ENCODE peak calls at places on chromosomes 1 and 21, in nine cellular contexts. V, Z, R, N, Q, M, U, S and L are unnamed samples.

GRCh38 chr1:67294836-67295622 is 12.6 kb upstream of the IL12RB2 start:
- DNase-seq in V (no peak), Z (no peak), R (no peak), N (no peak), Q (no peak), M (no peak), U (no peak), S (no peak), L (no peak)

GRCh38 chr1:184002071-184002470 is 35.5 kb downstream of the COLGALT2 start:
- DNase-seq in V (peak), Z (no peak), R (peak), N (peak), Q (peak), M (peak), U (peak), S (no peak), L (no peak)

GRCh38 chr1:100038401-100039306 is 68.9 kb downstream of the SLC35A3 start:
- DNase-seq in V (peak), Z (peak), R (peak), N (peak), Q (peak), M (peak), U (peak), S (no peak), L (no peak)

GRCh38 chr1:3717041-3717714 is 35.1 kb upstream of the CCDC27 start:
- DNase-seq in V (peak), Z (no peak), R (no peak), N (no peak), Q (no peak), M (no peak), U (no peak), S (no peak), L (no peak)

GRCh38 chr1:39890267-39890666 is 7.0 kb upstream of the TRIT1 start:
- DNase-seq in V (no peak), Z (no peak), R (no peak), N (no peak), Q (no peak), M (no peak), U (no peak), S (no peak), L (no peak)

GRCh38 chr1:9080704-9081291 is 11.4 kb upstream of the SLC2A5 start:
- DNase-seq in V (peak), Z (no peak), R (no peak), N (no peak), Q (no peak), M (no peak), U (peak), S (no peak), L (no peak)

GRCh38 chr1:96281491-96281890 is 440.1 kb upstream of the PTBP2 start:
- DNase-seq in V (no peak), Z (no peak), R (no peak), N (no peak), Q (peak), M (peak), U (no peak), S (no peak), L (no peak)

GRCh38 chr1:161273402-161273801 is 14.9 kb downstream of the PCP4L1 start:
- DNase-seq in V (no peak), Z (no peak), R (no peak), N (no peak), Q (no peak), M (no peak), U (no peak), S (no peak), L (no peak)

GRCh38 chr1:94799201-94799600 is 21.0 kb upstream of the SLC44A3 start:
- DNase-seq in V (no peak), Z (no peak), R (no peak), N (no peak), Q (peak), M (peak), U (no peak), S (no peak), L (no peak)

GRCh38 chr1:221634606-221635005 is 107.3 kb downstream of the DUSP10 start:
- DNase-seq in V (no peak), Z (no peak), R (no peak), N (no peak), Q (peak), M (no peak), U (no peak), S (no peak), L (no peak)

GRCh38 chr1:110746644-110747259 is 72.0 kb upstream of the KCNA3 start:
- DNase-seq in V (peak), Z (no peak), R (peak), N (peak), Q (peak), M (peak), U (peak), S (no peak), L (no peak)

DNA sequence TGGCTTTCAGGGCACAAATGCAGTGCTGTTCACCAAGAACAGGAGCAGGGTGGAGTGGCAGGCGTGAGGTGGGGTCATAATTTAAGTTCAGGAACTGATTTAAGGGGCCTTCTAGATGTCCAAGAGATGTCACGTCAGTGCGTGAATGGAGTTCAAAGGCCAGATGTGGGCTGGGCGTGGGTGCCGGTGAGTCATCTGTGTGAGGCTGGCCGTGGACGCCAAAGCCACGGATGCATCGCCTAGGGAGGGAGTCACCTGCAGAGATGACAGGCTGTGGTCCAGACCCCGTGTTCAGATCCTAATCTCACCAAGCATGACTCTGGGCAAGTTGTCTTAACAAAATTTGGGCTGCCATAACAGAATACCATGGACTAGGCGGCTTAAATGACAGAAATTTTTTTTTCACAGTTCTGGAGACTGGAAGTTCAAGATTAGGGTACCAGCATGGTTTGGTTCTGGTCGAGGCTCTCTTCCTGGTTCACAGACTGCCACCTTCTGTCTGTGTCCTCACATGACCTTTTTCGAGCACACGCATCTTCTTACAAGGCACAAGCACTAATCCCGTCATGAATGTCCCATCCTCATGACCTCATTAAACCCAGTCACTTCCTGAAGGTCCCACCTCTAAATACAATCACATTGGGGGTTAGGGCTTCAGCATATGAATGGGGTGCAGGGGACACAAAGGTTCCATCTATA is 109.6 kb downstream of the PRDM2 start:
- DNase-seq in V (no peak), Z (no peak), R (no peak), N (no peak), Q (no peak), M (peak), U (no peak), S (no peak), L (no peak)
- TF ChIP-seq CTCF in V (no peak), Z (no peak), R (no peak), N (no peak), Q (no peak), M (no peak), U (peak), S (no peak), L (no peak)

GRCh38 chr1:230280054-230280795 is 145.9 kb downstream of the PGBD5 start:
- DNase-seq in V (no peak), Z (no peak), R (no peak), N (peak), Q (no peak), M (no peak), U (no peak), S (no peak), L (no peak)
- TF ChIP-seq CTCF in V (no peak), Z (no peak), R (no peak), N (no peak), Q (no peak), M (no peak), U (no peak), S (no peak), L (no peak)

GRCh38 chr1:6342031-6342430 is 51.5 kb downstream of the ACOT7 start:
- DNase-seq in V (no peak), Z (no peak), R (peak), N (no peak), Q (no peak), M (peak), U (no peak), S (no peak), L (no peak)
- TF ChIP-seq CTCF in V (no peak), Z (no peak), R (no peak), N (no peak), Q (no peak), M (no peak), U (no peak), S (no peak), L (no peak)

GRCh38 chr1:54219688-54220003 is 19.7 kb downstream of the MRPL37 start:
- DNase-seq in V (no peak), Z (no peak), R (no peak), N (no peak), Q (no peak), M (no peak), U (no peak), S (no peak), L (no peak)

GRCh38 chr1:54221867-54222484 is 22.0 kb downstream of the MRPL37 start:
- DNase-seq in V (no peak), Z (no peak), R (no peak), N (no peak), Q (no peak), M (no peak), U (no peak), S (no peak), L (no peak)

GRCh38 chr1:54221113-54221834 is 21.3 kb downstream of the MRPL37 start:
- DNase-seq in V (no peak), Z (no peak), R (no peak), N (no peak), Q (no peak), M (no peak), U (no peak), S (no peak), L (no peak)

GRCh38 chr1:54220004-54220811 is 20.2 kb downstream of the MRPL37 start:
- DNase-seq in V (no peak), Z (no peak), R (peak), N (peak), Q (peak), M (peak), U (no peak), S (no peak), L (peak)

GRCh38 chr1:54218883-54219687 is 19.1 kb downstream of the MRPL37 start:
- DNase-seq in V (no peak), Z (no peak), R (no peak), N (peak), Q (peak), M (no peak), U (no peak), S (no peak), L (no peak)
- TF ChIP-seq CTCF in V (no peak), Z (no peak), R (no peak), N (no peak), Q (no peak), M (no peak), U (no peak), S (no peak), L (peak)

DNA sequence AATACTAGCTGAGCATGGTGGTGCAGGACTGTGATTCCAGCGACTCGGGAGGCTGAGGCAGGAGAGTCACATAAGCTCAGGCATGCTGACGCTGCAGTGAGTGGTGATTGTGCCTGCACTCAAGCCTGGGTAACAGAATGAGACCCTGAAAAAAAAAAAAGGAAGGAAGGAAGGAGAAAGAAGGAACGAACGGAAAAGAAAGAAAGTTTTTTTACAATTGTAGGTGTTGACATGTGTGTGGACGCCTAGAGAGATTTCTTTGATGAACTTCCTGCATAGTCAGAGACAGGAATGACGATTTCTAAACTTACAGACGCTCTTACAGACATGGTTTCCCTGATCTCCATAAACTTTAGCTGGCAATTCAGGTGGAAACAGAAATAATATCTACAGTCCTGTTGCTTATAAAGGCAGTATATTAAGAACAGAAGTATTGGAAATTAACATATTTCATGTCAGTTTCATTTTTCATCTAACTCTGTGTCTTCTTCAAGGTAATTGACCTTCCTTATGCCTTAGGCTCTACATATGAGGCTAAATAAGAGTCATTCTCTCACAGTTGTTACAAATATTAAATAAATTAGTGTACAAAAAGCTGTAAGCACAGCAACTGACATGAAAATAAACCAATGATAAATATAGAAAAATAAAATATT is 4.1 kb downstream of the SAMSN1 start:
- DNase-seq in V (no peak), Z (no peak), R (no peak), N (no peak), Q (peak), M (no peak), U (no peak), S (no peak), L (no peak)
- TF ChIP-seq CTCF in V (no peak), Z (no peak), R (no peak), N (no peak), Q (no peak), M (no peak), U (no peak), S (no peak), L (no peak)

DNA sequence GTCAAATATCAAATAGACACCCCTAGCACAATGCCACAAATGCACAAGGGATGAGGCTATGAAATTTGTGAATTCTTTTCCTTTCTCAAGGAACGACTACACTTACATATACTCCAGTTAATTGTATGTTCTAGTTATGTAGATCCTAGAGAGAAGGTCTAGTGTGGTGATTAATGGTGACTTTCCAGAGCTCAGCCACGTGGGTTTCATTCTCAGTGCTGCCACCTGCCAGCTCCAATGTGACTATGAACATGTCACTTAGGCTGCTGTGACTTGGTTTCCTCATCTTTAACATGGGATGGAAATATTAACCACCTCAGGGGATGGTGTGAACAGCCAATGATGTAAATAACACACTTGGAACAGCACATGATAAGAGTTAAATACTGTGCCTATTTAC is 138.3 kb downstream of the APP start:
- DNase-seq in V (no peak), Z (no peak), R (no peak), N (no peak), Q (no peak), M (peak), U (peak), S (no peak), L (no peak)
- TF ChIP-seq CTCF in V (no peak), Z (no peak), R (peak), N (no peak), Q (peak), M (peak), U (peak), S (no peak), L (no peak)

GRCh38 chr1:185017966-185018365 is 27.4 kb upstream of the RNF2 start:
- DNase-seq in V (no peak), Z (no peak), R (no peak), N (no peak), Q (no peak), M (no peak), U (no peak), S (no peak), L (no peak)

GRCh38 chr1:185017338-185017737 is 28.0 kb upstream of the RNF2 start:
- DNase-seq in V (peak), Z (no peak), R (peak), N (no peak), Q (peak), M (peak), U (peak), S (no peak), L (peak)

GRCh38 chr1:185015598-185015997 is 29.8 kb upstream of the RNF2 start:
- DNase-seq in V (no peak), Z (no peak), R (no peak), N (no peak), Q (no peak), M (no peak), U (no peak), S (no peak), L (no peak)

DNA sequence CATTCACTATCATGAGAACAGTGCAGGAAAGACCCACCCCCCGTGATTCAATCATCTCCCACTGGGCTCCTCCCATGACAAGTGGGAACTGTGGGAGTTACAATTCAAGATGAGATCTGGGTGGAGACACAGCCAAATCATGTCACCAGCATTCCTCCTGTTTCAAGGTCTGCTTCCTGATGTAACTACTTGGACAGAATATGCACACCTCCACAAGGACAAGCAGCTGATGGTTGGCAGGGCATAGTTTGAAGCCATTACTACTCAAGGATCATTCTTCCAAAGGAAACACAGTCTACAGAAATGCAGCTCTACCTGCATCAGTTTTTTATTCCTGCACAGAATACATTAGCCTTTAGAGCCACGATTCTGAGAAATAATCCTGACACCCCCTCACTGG is 28.5 kb upstream of the RNF2 start:
- DNase-seq in V (peak), Z (no peak), R (peak), N (no peak), Q (peak), M (peak), U (peak), S (no peak), L (no peak)
- TF ChIP-seq CTCF in V (no peak), Z (no peak), R (no peak), N (no peak), Q (no peak), M (no peak), U (no peak), S (no peak), L (no peak)

GRCh38 chr1:6239213-6239752 is 3.5 kb upstream of the ICMT start:
- DNase-seq in V (no peak), Z (no peak), R (no peak), N (no peak), Q (no peak), M (no peak), U (no peak), S (no peak), L (no peak)

GRCh38 chr1:6237093-6237492 is 1.3 kb upstream of the ICMT start:
- DNase-seq in V (no peak), Z (no peak), R (no peak), N (no peak), Q (no peak), M (no peak), U (no peak), S (no peak), L (no peak)

GRCh38 chr1:6241107-6241886 is 2.7 kb upstream of the HES3 start:
- DNase-seq in V (no peak), Z (no peak), R (no peak), N (no peak), Q (no peak), M (no peak), U (no peak), S (no peak), L (no peak)

GRCh38 chr1:6241887-6242740 is 1.9 kb upstream of the HES3 start:
- DNase-seq in V (no peak), Z (peak), R (no peak), N (no peak), Q (no peak), M (no peak), U (no peak), S (no peak), L (no peak)

GRCh38 chr1:6239950-6240768 is 3.8 kb upstream of the HES3 start:
- DNase-seq in V (peak), Z (no peak), R (no peak), N (no peak), Q (no peak), M (peak), U (no peak), S (no peak), L (no peak)
- TF ChIP-seq CTCF in V (no peak), Z (no peak), R (no peak), N (no peak), Q (no peak), M (no peak), U (no peak), S (no peak), L (no peak)

GRCh38 chr1:203364806-203365205 is 13.9 kb upstream of the FMOD start:
- DNase-seq in V (no peak), Z (no peak), R (no peak), N (no peak), Q (no peak), M (no peak), U (no peak), S (no peak), L (no peak)
- TF ChIP-seq CTCF in V (no peak), Z (no peak), R (no peak), N (no peak), Q (no peak), M (no peak), U (no peak), S (no peak), L (no peak)

GRCh38 chr1:178337091-178337726 is 159.6 kb downstream of the CLEC20A start:
- DNase-seq in V (no peak), Z (no peak), R (no peak), N (no peak), Q (no peak), M (no peak), U (peak), S (no peak), L (no peak)
- TF ChIP-seq CTCF in V (no peak), Z (no peak), R (no peak), N (no peak), Q (no peak), M (no peak), U (no peak), S (no peak), L (no peak)